ENCODE peak calls at places on chromosomes 1 and 21, in seven cellular contexts. S is T-helper 2 cell, J is mucosa of gallbladder, L is NCI-H2081, M is hypothalamus, D is NCI-H1105, B is GM12864. T is an unnamed sample.

GRCh38 chr1:181396171-181396670 is 87.1 kb upstream of the CACNA1E start:
- DNase-seq in S (peak), J (no peak), L (no peak), M (no peak), D (no peak), B (no peak), T (no peak)

GRCh38 chr1:100530901-100531487 is 6.9 kb upstream of the GPR88 start:
- DNase-seq in S (no peak), J (peak), L (no peak), M (no peak), D (no peak), B (peak), T (no peak)

GRCh38 chr1:201391651-201392511 is 7.2 kb downstream of the LAD1 start:
- DNase-seq in S (no peak), J (no peak), L (no peak), M (no peak), D (no peak), B (no peak), T (no peak)

GRCh38 chr1:37137018-37137417 is 102.7 kb upstream of the GRIK3 start:
- DNase-seq in S (no peak), J (no peak), L (no peak), M (no peak), D (no peak), B (no peak), T (no peak)

GRCh38 chr1:117794073-117794472 is 135.3 kb downstream of the GDAP2 start:
- DNase-seq in S (no peak), J (no peak), L (no peak), M (no peak), D (no peak), B (no peak), T (no peak)

GRCh38 chr1:218476385-218476784 is 131.2 kb downstream of the TGFB2 start:
- DNase-seq in S (no peak), J (no peak), L (no peak), M (no peak), D (no peak), B (no peak), T (no peak)

GRCh38 chr1:88727205-88727604 is 43.1 kb downstream of the PKN2 start:
- DNase-seq in S (no peak), J (no peak), L (no peak), M (no peak), D (no peak), B (no peak), T (no peak)

GRCh38 chr21:20662523-20662922 is 335.7 kb upstream of the NCAM2 start:
- DNase-seq in S (no peak), J (no peak), L (no peak), M (no peak), D (no peak), B (no peak), T (no peak)

GRCh38 chr1:162087118-162087517 is 17.6 kb downstream of the NOS1AP start:
- DNase-seq in S (no peak), J (no peak), L (no peak), M (no peak), D (no peak), B (no peak), T (no peak)

GRCh38 chr1:226993676-226994356 is 53.7 kb downstream of the COQ8A start:
- DNase-seq in S (no peak), J (no peak), L (no peak), M (no peak), D (no peak), B (no peak), T (no peak)

GRCh38 chr1:114609826-114610225 is 28.4 kb upstream of the BCAS2 start:
- DNase-seq in S (no peak), J (no peak), L (no peak), M (no peak), D (no peak), B (no peak), T (no peak)

GRCh38 chr1:228364706-228365213 is 41.9 kb downstream of the TRIM11 start:
- DNase-seq in S (no peak), J (no peak), L (no peak), M (no peak), D (no peak), B (no peak), T (no peak)

GRCh38 chr1:101128211-101128727 is 102.7 kb upstream of the DPH5 start:
- DNase-seq in S (no peak), J (no peak), L (no peak), M (no peak), D (no peak), B (peak), T (no peak)

GRCh38 chr1:53498555-53499142 is 39.5 kb downstream of the DMRTB1 start:
- DNase-seq in S (no peak), J (no peak), L (no peak), M (no peak), D (no peak), B (no peak), T (no peak)

GRCh38 chr1:214990619-214991018 is 91.9 kb upstream of the KCNK2 start:
- DNase-seq in S (no peak), J (no peak), L (no peak), M (no peak), D (no peak), B (no peak), T (no peak)

GRCh38 chr1:93288558-93288957 is 57.1 kb upstream of the DR1 start:
- DNase-seq in S (no peak), J (no peak), L (no peak), M (no peak), D (peak), B (no peak), T (peak)

GRCh38 chr1:12230549-12231275 is 882 bp downstream of the VPS13D start:
- DNase-seq in S (no peak), J (peak), L (no peak), M (no peak), D (no peak), B (no peak), T (no peak)

GRCh38 chr1:71080178-71080781 is 555 bp downstream of the ZRANB2 start:
- DNase-seq in S (no peak), J (no peak), L (peak), M (no peak), D (no peak), B (no peak), T (peak)

GRCh38 chr1:77678628-77679610 is 3.5 kb downstream of the ZZZ3 start:
- DNase-seq in S (no peak), J (no peak), L (no peak), M (no peak), D (no peak), B (no peak), T (no peak)

GRCh38 chr21:36846624-36847023 is 119.8 kb downstream of the HLCS start:
- DNase-seq in S (no peak), J (no peak), L (no peak), M (no peak), D (no peak), B (no peak), T (no peak)

GRCh38 chr1:1890506-1891348 is at the start of gene GNB1:
- DNase-seq in S (peak), J (peak), L (peak), M (peak), D (peak), B (peak), T (peak)

GRCh38 chr21:14569868-14570267 is 23.8 kb upstream of the SAMSN1 start:
- DNase-seq in S (no peak), J (no peak), L (no peak), M (no peak), D (no peak), B (no peak), T (no peak)

GRCh38 chr1:63615809-63616420 is 22.7 kb downstream of the PGM1 start:
- DNase-seq in S (peak), J (peak), L (peak), M (no peak), D (peak), B (peak), T (peak)

GRCh38 chr1:221022331-221022730 is 143.1 kb downstream of the HLX start:
- DNase-seq in S (no peak), J (no peak), L (no peak), M (no peak), D (no peak), B (no peak), T (no peak)

GRCh38 chr1:117985239-117985638 is 55.7 kb downstream of the WDR3 start:
- DNase-seq in S (no peak), J (no peak), L (no peak), M (no peak), D (no peak), B (no peak), T (no peak)

GRCh38 chr1:30049748-30050147 is 673.6 kb downstream of the MATN1 start:
- DNase-seq in S (no peak), J (no peak), L (no peak), M (no peak), D (no peak), B (no peak), T (no peak)

GRCh38 chr1:101236546-101237228 is at the start of gene S1PR1:
- DNase-seq in S (peak), J (peak), L (no peak), M (no peak), D (peak), B (no peak), T (peak)

GRCh38 chr1:215114154-215114933 is 31.8 kb downstream of the KCNK2 start:
- DNase-seq in S (no peak), J (peak), L (no peak), M (no peak), D (peak), B (no peak), T (peak)

GRCh38 chr1:218377143-218377660 is 32.1 kb downstream of the TGFB2 start:
- DNase-seq in S (peak), J (no peak), L (no peak), M (no peak), D (no peak), B (no peak), T (no peak)

GRCh38 chr1:9201421-9202239 is 32.9 kb upstream of the H6PD start:
- DNase-seq in S (no peak), J (peak), L (no peak), M (no peak), D (no peak), B (no peak), T (no peak)

GRCh38 chr1:230815277-230815676 is 53.0 kb downstream of the C1orf198 start:
- DNase-seq in S (no peak), J (no peak), L (no peak), M (no peak), D (no peak), B (no peak), T (no peak)

GRCh38 chr1:156121441-156121840 is 6.9 kb downstream of the LMNA start:
- DNase-seq in S (no peak), J (no peak), L (no peak), M (no peak), D (no peak), B (no peak), T (no peak)

GRCh38 chr1:232291258-232291657 is 338.7 kb downstream of the SIPA1L2 start:
- DNase-seq in S (no peak), J (peak), L (no peak), M (no peak), D (no peak), B (no peak), T (no peak)

GRCh38 chr1:233005703-233006102 is 55.3 kb downstream of the NTPCR start:
- DNase-seq in S (no peak), J (no peak), L (no peak), M (no peak), D (no peak), B (no peak), T (no peak)

GRCh38 chr1:228261706-228262105 is 53.9 kb downstream of the OBSCN start:
- DNase-seq in S (no peak), J (no peak), L (no peak), M (no peak), D (no peak), B (no peak), T (no peak)